ENCODE peak calls at places on chromosomes 4 and X, in six cellular contexts. Y, G, X, O, H and W are unnamed samples.

GRCh38 chr4:128907966-128908365 is 98.5 kb downstream of the JADE1 start:
- DNase-seq in Y (no peak), G (no peak), X (no peak), O (no peak), H (no peak), W (no peak)

GRCh38 chrX:152155766-152156310 is 17.5 kb upstream of the MAGEA10 start:
- DNase-seq in Y (no peak), G (no peak), X (no peak), O (no peak), H (no peak), W (no peak)

GRCh38 chr4:4361883-4362282 is 25.0 kb upstream of the NSG1 start:
- DNase-seq in Y (no peak), G (no peak), X (no peak), O (no peak), H (no peak), W (no peak)

GRCh38 chr4:4182835-4183568 is 43.7 kb downstream of the OTOP1 start:
- DNase-seq in Y (no peak), G (peak), X (no peak), O (peak), H (no peak), W (peak)

GRCh38 chr4:180557348-180557747 is 1685.9 kb upstream of the TENM3 start:
- DNase-seq in Y (no peak), G (peak), X (no peak), O (no peak), H (no peak), W (no peak)

GRCh38 chrX:46812445-46812844 is 24.4 kb upstream of the RP2 start:
- DNase-seq in Y (no peak), G (no peak), X (no peak), O (no peak), H (no peak), W (no peak)

GRCh38 chr4:152460488-152460887 is 75.4 kb downstream of the FBXW7 start:
- DNase-seq in Y (peak), G (no peak), X (no peak), O (no peak), H (peak), W (no peak)

GRCh38 chr4:99841143-99841542 is 24.5 kb downstream of the DAPP1 start:
- DNase-seq in Y (no peak), G (no peak), X (no peak), O (no peak), H (no peak), W (no peak)